ENCODE peak calls at places on chromosomes 5 and 9, in five cellular contexts. N is breast epithelium, Y is lung, X is neural progenitor cell, M is endothelial cell of umbilical vein. A is an unnamed sample. For H3K36me3, the result is how much of the 10 kb centered on the place peaks cover.

GRCh38 chr5:40688127-40688756 is 8.5 kb downstream of the PTGER4 start:
- DNase-seq in N (peak), M (peak), X (peak), Y (peak), A (peak)

GRCh38 chr5:59293700-59294099 is 599.8 kb downstream of the PDE4D start:
- DNase-seq in X (no peak), M (no peak), N (no peak), Y (no peak), A (no peak)

GRCh38 chr5:150522504-150523464 is 14.9 kb downstream of the NDST1 start:
- DNase-seq in Y (peak), M (no peak), N (no peak), X (no peak), A (no peak)

GRCh38 chr9:116149844-116150243 is 3.7 kb upstream of the PAPPA start:
- DNase-seq in N (no peak), X (peak), Y (peak), M (no peak), A (no peak)

GRCh38 chr9:96554801-96555566 is 64.7 kb downstream of the CDC14B start:
- DNase-seq in Y (no peak), M (no peak), N (no peak), X (no peak), A (no peak)

GRCh38 chr5:137642091-137642490 is 93.8 kb downstream of the KLHL3 start:
- DNase-seq in Y (no peak), M (no peak), N (no peak), X (no peak), A (peak)

GRCh38 chr9:2593754-2594153 is 27.8 kb upstream of the VLDLR start:
- DNase-seq in N (no peak), X (no peak), Y (no peak), M (no peak), A (no peak)

GRCh38 chr5:135326296-135327240 is 72.5 kb downstream of the MACROH2A1 start:
- DNase-seq in N (no peak), M (no peak), X (no peak), Y (no peak), A (no peak)

GRCh38 chr9:71741841-71742648 is 26.3 kb downstream of the CEMIP2 start:
- DNase-seq in X (no peak), M (peak), Y (no peak), N (no peak), A (no peak)

GRCh38 chr9:82797539-82797938 is 265.4 kb downstream of the RASEF start:
- DNase-seq in M (no peak), X (no peak), N (no peak), Y (no peak), A (no peak)

GRCh38 chr9:121557581-121558422 is 58.2 kb upstream of the GGTA1 start:
- DNase-seq in N (peak), M (peak), X (peak), Y (peak), A (no peak)

GRCh38 chr5:172356527-172356926 is 73.0 kb upstream of the UBTD2 start:
- DNase-seq in Y (no peak), N (no peak), M (no peak), X (no peak), A (no peak)
- H3K36me3 ChIP-seq in Y (under half), N (under half), M (under half), X (under half), A (half or more)

GRCh38 chr9:94927762-94928158 is 201.3 kb downstream of the AOPEP start:
- DNase-seq in X (no peak), Y (no peak), M (no peak), N (no peak), A (no peak)

GRCh38 chr9:94929373-94929764 is 202.9 kb downstream of the AOPEP start:
- DNase-seq in Y (no peak), X (no peak), M (peak), N (no peak), A (no peak)

GRCh38 chr9:94928271-94928670 is 201.8 kb downstream of the AOPEP start:
- DNase-seq in M (no peak), Y (no peak), N (no peak), X (no peak), A (no peak)

GRCh38 chr9:94927048-94927761 is 200.7 kb downstream of the AOPEP start:
- DNase-seq in N (no peak), Y (no peak), X (no peak), M (no peak), A (no peak)

GRCh38 chr9:94928696-94929372 is 202.3 kb downstream of the AOPEP start:
- DNase-seq in Y (no peak), M (peak), X (no peak), N (no peak), A (no peak)
- H3K27ac ChIP-seq in Y (peak), M (peak), X (no peak), N (peak), A (peak)

GRCh38 chr9:92617195-92617813 is 52.6 kb downstream of the IPPK start:
- DNase-seq in Y (no peak), N (no peak), X (no peak), M (no peak), A (no peak)

GRCh38 chr9:92616199-92617129 is 53.5 kb downstream of the IPPK start:
- DNase-seq in M (no peak), Y (no peak), N (no peak), X (no peak), A (no peak)

GRCh38 chr9:92619601-92620300 is 50.2 kb downstream of the IPPK start:
- DNase-seq in X (no peak), M (no peak), N (no peak), Y (no peak), A (no peak)

GRCh38 chr9:92618633-92619225 is 51.2 kb downstream of the IPPK start:
- DNase-seq in M (no peak), X (no peak), N (no peak), Y (no peak), A (no peak)

GRCh38 chr9:92617951-92618510 is 51.9 kb downstream of the IPPK start:
- DNase-seq in M (no peak), Y (no peak), N (no peak), X (no peak), A (no peak)
- H3K36me3 ChIP-seq in M (under half), Y (under half), N (under half), X (under half), A (under half)

GRCh38 chr5:154830219-154830595 is 20.2 kb downstream of the FAXDC2 start:
- DNase-seq in Y (no peak), N (no peak), M (no peak), X (no peak), A (no peak)

GRCh38 chr5:154829181-154829588 is 21.2 kb downstream of the FAXDC2 start:
- DNase-seq in M (no peak), N (no peak), X (no peak), Y (no peak), A (no peak)

GRCh38 chr5:154829589-154830218 is 20.7 kb downstream of the FAXDC2 start:
- DNase-seq in Y (peak), M (no peak), X (no peak), N (no peak), A (no peak)

GRCh38 chr5:154831451-154831850 is 19.0 kb downstream of the FAXDC2 start:
- DNase-seq in Y (no peak), N (no peak), X (no peak), M (no peak), A (no peak)

GRCh38 chr5:154830596-154830995 is 19.8 kb downstream of the FAXDC2 start:
- DNase-seq in Y (no peak), M (no peak), X (no peak), N (no peak), A (no peak)
- H3K27ac ChIP-seq in Y (peak), M (no peak), X (no peak), N (peak), A (no peak)

GRCh38 chr5:170327168-170327567 is 29.6 kb upstream of the LCP2 start:
- DNase-seq in M (no peak), N (no peak), Y (no peak), X (no peak), A (no peak)

GRCh38 chr5:170330568-170331054 is 33.0 kb upstream of the LCP2 start:
- DNase-seq in N (no peak), M (no peak), X (no peak), Y (no peak), A (no peak)

GRCh38 chr5:170327802-170328201 is 30.2 kb upstream of the LCP2 start:
- DNase-seq in N (no peak), M (no peak), X (no peak), Y (no peak), A (no peak)

GRCh38 chr5:170332058-170332457 is 34.5 kb upstream of the LCP2 start:
- DNase-seq in X (no peak), M (no peak), N (no peak), Y (no peak), A (no peak)

GRCh38 chr5:170329524-170329923 is 31.9 kb upstream of the LCP2 start:
- DNase-seq in N (no peak), M (no peak), Y (no peak), X (no peak), A (no peak)
- H3K36me3 ChIP-seq in N (under half), M (under half), Y (under half), X (under half), A (under half)

GRCh38 chr9:68732405-68733020 is 27.5 kb downstream of the PIP5K1B start:
- DNase-seq in Y (no peak), M (no peak), X (no peak), N (no peak), A (no peak)

GRCh38 chr9:68733021-68733405 is 28.0 kb downstream of the PIP5K1B start:
- DNase-seq in Y (no peak), M (no peak), N (no peak), X (no peak), A (no peak)

GRCh38 chr9:68730570-68731227 is 25.7 kb downstream of the PIP5K1B start:
- DNase-seq in M (no peak), Y (no peak), N (no peak), X (no peak), A (no peak)

GRCh38 chr9:68728731-68729130 is 23.7 kb downstream of the PIP5K1B start:
- DNase-seq in X (no peak), Y (no peak), N (no peak), M (no peak), A (no peak)

GRCh38 chr9:68731857-68732256 is 26.8 kb downstream of the PIP5K1B start:
- DNase-seq in Y (no peak), X (no peak), N (no peak), M (no peak), A (no peak)
- H3K27ac ChIP-seq in Y (no peak), X (no peak), N (no peak), M (no peak), A (no peak)

GRCh38 chr9:125705893-125706292 is 1.1 kb downstream of the MAPKAP1 start:
- DNase-seq in X (no peak), M (no peak), N (no peak), Y (no peak), A (no peak)

GRCh38 chr9:125700791-125701190 is 6.2 kb downstream of the MAPKAP1 start:
- DNase-seq in Y (no peak), N (no peak), M (no peak), X (no peak), A (no peak)

GRCh38 chr9:125706661-125707539 is at the start of gene MAPKAP1:
- DNase-seq in Y (peak), N (peak), X (peak), M (peak), A (peak)

GRCh38 chr9:125701351-125701750 is 5.7 kb downstream of the MAPKAP1 start:
- DNase-seq in N (no peak), X (no peak), M (no peak), Y (no peak), A (no peak)

DNA sequence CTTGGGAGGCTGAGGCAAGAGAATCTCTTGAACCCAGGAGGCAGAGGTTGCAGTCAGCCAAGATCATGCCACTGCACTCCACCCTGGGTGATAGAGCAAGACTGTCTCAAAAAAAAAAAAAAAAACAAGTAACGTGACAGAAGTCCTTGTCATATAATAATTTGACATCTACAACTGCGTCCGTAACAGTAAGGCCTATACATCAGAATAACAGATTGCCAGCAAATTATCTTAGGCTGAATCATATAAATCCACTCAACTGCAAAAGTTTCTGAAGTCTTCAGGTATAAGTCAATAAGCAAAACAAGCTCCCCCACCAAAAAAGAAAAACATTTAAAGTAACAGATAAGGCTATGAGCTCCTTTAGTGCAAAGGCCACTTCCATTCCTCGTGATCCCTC is 3.3 kb downstream of the MAPKAP1 start:
- DNase-seq in M (no peak), X (no peak), Y (no peak), N (no peak), A (no peak)
- H3K36me3 ChIP-seq in M (under half), X (under half), Y (under half), N (under half), A (under half)

A was measured in esophagus muscularis mucosa.